ENCODE peak calls at places on chromosomes 12 and 14, in seven cellular contexts. M is H1, B is HCT116, L is HepG2, C is K562, O is GM12878, R is SK-N-SH. Y is an unnamed sample.

GRCh38 chr14:50001146-50001998 is 108.5 kb downstream of the ARF6 start:
- DNase-seq in M (no peak), B (peak; percentile 87), L (peak; percentile 86), C (peak; percentile 63), O (no peak), R (no peak), Y (peak; percentile 97)

GRCh38 chr12:117098361-117099217 is 627 bp downstream of the TESC start:
- DNase-seq in M (no peak), B (no peak), L (no peak), C (peak; percentile 66), O (no peak), R (peak; percentile 67), Y (no peak)

GRCh38 chr14:34059037-34059924 is 108.4 kb upstream of the EGLN3 start:
- DNase-seq in M (no peak), B (no peak), L (no peak), C (peak; percentile 42), O (no peak), R (no peak), Y (no peak)

GRCh38 chr12:132395192-132395907 is 66.0 kb upstream of the GALNT9 start:
- DNase-seq in M (no peak), B (no peak), L (no peak), C (no peak), O (no peak), R (no peak), Y (no peak)

GRCh38 chr12:24047345-24047744 is 97.9 kb upstream of the SOX5 start:
- DNase-seq in M (no peak), B (no peak), L (no peak), C (no peak), O (no peak), R (no peak), Y (no peak)

GRCh38 chr12:54398995-54399793 is 14.7 kb upstream of the ZNF385A start:
- DNase-seq in M (no peak), B (peak; percentile 48), L (peak; percentile 62), C (peak; percentile 86), O (no peak), R (peak; percentile 89), Y (peak; percentile 89)

GRCh38 chr12:91871751-91872150 is 273.9 kb downstream of the BTG1 start:
- DNase-seq in M (no peak), B (no peak), L (no peak), C (no peak), O (no peak), R (no peak), Y (no peak)

GRCh38 chr12:92629349-92630065 is 73.3 kb upstream of the PLEKHG7 start:
- DNase-seq in M (no peak), B (no peak), L (no peak), C (no peak), O (no peak), R (no peak), Y (no peak)

GRCh38 chr14:94058128-94058673 is 22.8 kb downstream of the DDX24 start:
- DNase-seq in M (no peak), B (no peak), L (no peak), C (no peak), O (no peak), R (no peak), Y (no peak)

GRCh38 chr12:13390381-13390856 is 193.9 kb downstream of the EMP1 start:
- DNase-seq in M (no peak), B (peak; percentile 24), L (no peak), C (no peak), O (no peak), R (peak; percentile 69), Y (peak; percentile 44)

GRCh38 chr12:78240827-78241226 is 410.1 kb downstream of the NAV3 start:
- DNase-seq in M (no peak), B (no peak), L (no peak), C (no peak), O (no peak), R (no peak), Y (no peak)

GRCh38 chr14:61671086-61671485 is 24.2 kb upstream of the HIF1A start:
- DNase-seq in M (no peak), B (no peak), L (no peak), C (no peak), O (no peak), R (no peak), Y (no peak)

GRCh38 chr12:29164477-29165163 is 15.5 kb downstream of the FAR2 start:
- DNase-seq in M (no peak), B (no peak), L (no peak), C (no peak), O (peak; percentile 55), R (no peak), Y (no peak)

GRCh38 chr12:123757555-123757954 is 4.5 kb upstream of the DNAH10 start:
- DNase-seq in M (no peak), B (no peak), L (no peak), C (no peak), O (no peak), R (no peak), Y (no peak)

GRCh38 chr14:100149789-100150611 is 9.4 kb downstream of the DEGS2 start:
- DNase-seq in M (no peak), B (no peak), L (no peak), C (no peak), O (no peak), R (peak; percentile 50), Y (peak; percentile 64)

GRCh38 chr14:55588259-55588699 is 8.3 kb downstream of the KTN1 start:
- DNase-seq in M (no peak), B (no peak), L (no peak), C (no peak), O (no peak), R (no peak), Y (no peak)
- TF ChIP-seq JUND in M (no peak), B (no peak), L (no peak), C (no peak), O (no peak), R (no peak), Y (no peak)

GRCh38 chr12:66944365-66944764 is 265.5 kb upstream of the GRIP1 start:
- DNase-seq in M (no peak), B (no peak), L (no peak), C (no peak), O (no peak), R (no peak), Y (no peak)
- TF ChIP-seq JUND in M (no peak), B (no peak), L (no peak), C (no peak), O (no peak), R (no peak), Y (no peak)

GRCh38 chr14:103746706-103747105 is 31.1 kb downstream of the ZFYVE21 start:
- DNase-seq in M (no peak), B (no peak), L (no peak), C (no peak), O (no peak), R (no peak), Y (no peak)
- TF ChIP-seq JUND in M (no peak), B (no peak), L (no peak), C (no peak), O (no peak), R (no peak), Y (no peak)

GRCh38 chr12:41023836-41024235 is 164.3 kb upstream of the PDZRN4 start:
- DNase-seq in M (no peak), B (no peak), L (no peak), C (no peak), O (no peak), R (no peak), Y (no peak)

GRCh38 chr12:41026151-41026550 is 162.0 kb upstream of the PDZRN4 start:
- DNase-seq in M (no peak), B (no peak), L (no peak), C (no peak), O (no peak), R (no peak), Y (no peak)
- TF ChIP-seq JUND in M (no peak), B (no peak), L (no peak), C (no peak), O (no peak), R (no peak), Y (no peak)

GRCh38 chr14:96762650-96763049 is 34.5 kb upstream of the VRK1 start:
- DNase-seq in M (peak; percentile 15), B (peak; percentile 80), L (peak; percentile 67), C (peak; percentile 91), O (peak; percentile 65), R (peak; percentile 81), Y (peak; percentile 82)
- TF ChIP-seq JUND in M (no peak), B (no peak), L (no peak), C (peak; percentile 19), O (no peak), R (no peak), Y (no peak)

GRCh38 chr14:74988131-74988530 is 14.6 kb upstream of the EIF2B2 start:
- DNase-seq in M (no peak), B (peak; percentile 45), L (no peak), C (peak; percentile 1), O (no peak), R (no peak), Y (no peak)
- TF ChIP-seq JUND in M (no peak), B (no peak), L (no peak), C (no peak), O (no peak), R (no peak), Y (no peak)

GRCh38 chr12:30687265-30687986 is 8.2 kb downstream of the IPO8 start:
- DNase-seq in M (no peak), B (no peak), L (peak; percentile 8), C (no peak), O (no peak), R (no peak), Y (no peak)

GRCh38 chr12:30694412-30694955 is 1.2 kb downstream of the IPO8 start:
- DNase-seq in M (no peak), B (no peak), L (no peak), C (no peak), O (no peak), R (no peak), Y (peak; percentile 39)

GRCh38 chr12:30694971-30695326 is 720 bp downstream of the IPO8 start:
- DNase-seq in M (no peak), B (peak; percentile 21), L (peak; percentile 41), C (peak; percentile 17), O (no peak), R (peak; percentile 60), Y (peak; percentile 69)

GRCh38 chr12:30692470-30692869 is 3.2 kb downstream of the IPO8 start:
- DNase-seq in M (no peak), B (no peak), L (no peak), C (no peak), O (no peak), R (no peak), Y (no peak)

DNA sequence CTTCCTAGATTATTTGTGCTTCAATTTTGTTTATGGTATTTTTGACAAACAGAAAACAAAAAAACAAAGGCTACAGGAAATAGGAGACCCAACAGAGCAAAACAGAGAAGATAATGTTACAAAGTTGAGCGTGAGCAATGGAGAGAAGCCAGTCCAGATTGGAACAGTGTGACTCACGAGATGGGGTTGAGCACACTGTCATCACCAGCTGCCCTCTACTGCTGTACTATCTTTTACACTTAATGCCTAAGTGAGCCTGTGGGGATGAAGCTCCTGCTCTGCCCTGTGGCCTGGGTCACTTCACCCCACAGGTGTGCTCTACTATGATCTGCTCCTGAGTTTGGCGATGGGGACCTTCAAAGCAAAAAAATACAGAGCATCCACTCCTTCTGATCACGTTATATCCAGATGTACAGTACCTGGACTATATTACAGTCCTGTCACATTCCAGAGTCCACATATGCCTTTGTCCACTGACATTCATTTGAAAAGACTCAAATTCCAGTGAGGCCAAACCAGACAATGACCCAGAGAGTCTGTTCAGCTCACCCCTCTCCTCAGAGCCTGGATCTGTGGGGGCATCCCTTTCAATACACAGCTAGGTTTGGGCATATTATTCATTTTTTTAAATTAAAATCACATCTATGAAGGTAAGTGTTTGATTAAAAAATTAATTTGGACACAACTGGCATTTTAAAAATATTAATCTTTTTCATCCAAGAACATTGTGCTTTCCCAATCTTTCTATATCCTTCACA is 4.4 kb downstream of the IPO8 start:
- DNase-seq in M (no peak), B (no peak), L (peak; percentile 41), C (no peak), O (no peak), R (peak; percentile 34), Y (no peak)
- TF ChIP-seq JUND in M (no peak), B (peak; percentile 9), L (no peak), C (no peak), O (no peak), R (peak; percentile 48), Y (no peak)

Y was measured in T47D.